ENCODE peak calls at places on chromosomes 7 and 10, in ten cellular contexts. H, D, R, U, M, G, N, C, B and V are unnamed samples.

GRCh38 chr7:88919484-88920131 is 124.1 kb upstream of the TEX47 start:
- DNase-seq in H (no peak), D (no peak), R (no peak), U (no peak), M (no peak), G (no peak), N (no peak), C (no peak), B (no peak), V (no peak)

GRCh38 chr7:17061443-17061842 is 179.7 kb upstream of the AGR3 start:
- DNase-seq in H (no peak), D (no peak), R (no peak), U (no peak), M (no peak), G (no peak), N (no peak), C (no peak), B (no peak), V (no peak)

GRCh38 chr7:77450613-77451012 is 34.5 kb upstream of the GSAP start:
- DNase-seq in H (no peak), D (no peak), R (no peak), U (no peak), M (no peak), G (no peak), N (no peak), C (no peak), B (no peak), V (no peak)

GRCh38 chr7:131919920-131920709 is 363.7 kb upstream of the PODXL start:
- DNase-seq in H (peak; percentile 11), D (no peak), R (no peak), U (no peak), M (no peak), G (no peak), N (peak; percentile 66), C (no peak), B (no peak), V (no peak)

GRCh38 chr7:36116347-36117200 is 36.5 kb upstream of the EEPD1 start:
- DNase-seq in H (no peak), D (no peak), R (no peak), U (no peak), M (no peak), G (no peak), N (no peak), C (no peak), B (no peak), V (no peak)

GRCh38 chr7:101912711-101913110 is 95.3 kb downstream of the CUX1 start:
- DNase-seq in H (no peak), D (no peak), R (no peak), U (no peak), M (no peak), G (no peak), N (peak; percentile 20), C (no peak), B (no peak), V (no peak)

GRCh38 chr7:71429116-71429515 is 297.2 kb downstream of the GALNT17 start:
- DNase-seq in H (no peak), D (no peak), R (no peak), U (no peak), M (no peak), G (no peak), N (peak; percentile 32), C (no peak), B (no peak), V (no peak)

GRCh38 chr7:10706875-10707493 is 266.7 kb upstream of the PHF14 start:
- DNase-seq in H (no peak), D (no peak), R (no peak), U (no peak), M (no peak), G (no peak), N (no peak), C (no peak), B (no peak), V (no peak)

GRCh38 chr10:15363031-15363430 is 8.1 kb downstream of the FAM171A1 start:
- DNase-seq in H (no peak), D (no peak), R (no peak), U (no peak), M (no peak), G (no peak), N (no peak), C (no peak), B (no peak), V (no peak)

GRCh38 chr10:14056545-14057332 is 274.0 kb downstream of the FRMD4A start:
- DNase-seq in H (peak; percentile 54), D (no peak), R (peak; percentile 76), U (no peak), M (no peak), G (no peak), N (no peak), C (no peak), B (no peak), V (no peak)

GRCh38 chr10:110356628-110357245 is 52.0 kb upstream of the SMNDC1 start:
- DNase-seq in H (no peak), D (peak; percentile 68), R (peak; percentile 91), U (no peak), M (peak; percentile 93), G (peak; percentile 8), N (no peak), C (no peak), B (no peak), V (no peak)

GRCh38 chr7:2008101-2008935 is 224.4 kb downstream of the MAD1L1 start:
- DNase-seq in H (no peak), D (no peak), R (no peak), U (peak; percentile 43), M (no peak), G (no peak), N (peak; percentile 61), C (peak; percentile 38), B (no peak), V (no peak)

GRCh38 chr7:92872701-92873100 is 36.3 kb upstream of the CDK6 start:
- DNase-seq in H (no peak), D (no peak), R (peak; percentile 37), U (no peak), M (no peak), G (no peak), N (no peak), C (no peak), B (no peak), V (no peak)

GRCh38 chr7:45610019-45610418 is 35.9 kb downstream of the ADCY1 start:
- DNase-seq in H (no peak), D (no peak), R (no peak), U (no peak), M (no peak), G (no peak), N (no peak), C (peak; percentile 32), B (no peak), V (no peak)

GRCh38 chr7:149074116-149074885 is 16.2 kb downstream of the ZNF786 start:
- DNase-seq in H (no peak), D (no peak), R (no peak), U (no peak), M (no peak), G (no peak), N (no peak), C (no peak), B (no peak), V (no peak)

GRCh38 chr10:124820121-124820520 is 18.5 kb downstream of the ABRAXAS2 start:
- DNase-seq in H (no peak), D (no peak), R (no peak), U (no peak), M (peak; percentile 89), G (no peak), N (no peak), C (no peak), B (no peak), V (no peak)

GRCh38 chr7:25391295-25391861 is 163.1 kb upstream of the NPVF start:
- DNase-seq in H (no peak), D (no peak), R (peak; percentile 72), U (no peak), M (no peak), G (peak; percentile 3), N (no peak), C (no peak), B (peak; percentile 29), V (peak; percentile 24)

GRCh38 chr7:87148332-87148955 is 3.8 kb upstream of the DMTF1 start:
- DNase-seq in H (peak; percentile 65), D (no peak), R (peak; percentile 67), U (no peak), M (no peak), G (peak; percentile 4), N (no peak), C (no peak), B (no peak), V (no peak)

GRCh38 chr7:132865766-132866531 is 215.9 kb downstream of the CHCHD3 start:
- DNase-seq in H (no peak), D (no peak), R (peak; percentile 4), U (no peak), M (peak; percentile 67), G (no peak), N (no peak), C (no peak), B (no peak), V (no peak)

DNA sequence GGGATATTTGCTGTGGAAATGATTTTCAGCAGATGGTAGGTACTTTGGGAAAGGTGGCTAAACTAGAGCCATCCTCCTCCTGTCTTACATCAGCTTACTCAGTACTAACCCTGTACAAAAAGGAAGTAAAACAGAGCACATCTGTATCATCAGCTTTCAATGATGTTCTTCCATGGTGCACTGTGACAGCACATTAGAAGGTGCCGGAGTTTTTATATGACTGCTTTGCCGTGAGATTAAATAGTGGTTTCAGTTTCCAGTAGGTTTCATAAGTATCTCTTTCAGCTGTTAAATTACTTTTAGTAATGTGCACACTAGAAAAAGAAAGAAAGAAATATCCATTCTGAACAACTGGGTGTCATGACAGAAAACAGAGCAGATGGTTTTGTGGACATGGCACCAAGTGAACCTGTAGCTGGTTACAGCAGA is 86.5 kb downstream of the ARID5B start:
- DNase-seq in H (no peak), D (no peak), R (no peak), U (no peak), M (no peak), G (no peak), N (no peak), C (no peak), B (no peak), V (no peak)
- H3K4me3 ChIP-seq in H (no peak overlapping the region), D (no peak overlapping the region), R (no peak overlapping the region), U (peak overlapping the region; percentile 7), M (no peak overlapping the region), G (no peak overlapping the region), N (no peak overlapping the region), C (no peak overlapping the region), B (no peak overlapping the region), V (no peak overlapping the region)

GRCh38 chr10:72074413-72075183 is 13.8 kb downstream of the SPOCK2 start:
- DNase-seq in H (no peak), D (no peak), R (no peak), U (peak; percentile 50), M (no peak), G (no peak), N (no peak), C (no peak), B (no peak), V (no peak)
- H3K4me1 ChIP-seq in H (no peaks in the 10 kb centered on the region), D (no peaks in the 10 kb centered on the region), R (no peaks in the 10 kb centered on the region), U (peaks cover 5% of the 10 kb centered on the region), M (no peaks in the 10 kb centered on the region), G (peaks cover 81% of the 10 kb centered on the region), N (no peaks in the 10 kb centered on the region), C (no peaks in the 10 kb centered on the region), B (peaks cover 9% of the 10 kb centered on the region), V (peaks cover 61% of the 10 kb centered on the region)

GRCh38 chr10:28925154-28925663 is 247.9 kb downstream of the BAMBI start:
- DNase-seq in H (peak; percentile 74), D (no peak), R (no peak), U (no peak), M (no peak), G (no peak), N (no peak), C (no peak), B (no peak), V (no peak)
- H3K4me3 ChIP-seq in H (peak overlapping the region; percentile 41), D (no peak overlapping the region), R (no peak overlapping the region), U (no peak overlapping the region), M (no peak overlapping the region), G (no peak overlapping the region), N (no peak overlapping the region), C (no peak overlapping the region), B (no peak overlapping the region), V (no peak overlapping the region)

GRCh38 chr10:51419416-51420093 is 279.8 kb downstream of the CSTF2T start:
- DNase-seq in H (no peak), D (no peak), R (no peak), U (no peak), M (no peak), G (no peak), N (no peak), C (no peak), B (no peak), V (no peak)
- H3K4me1 ChIP-seq in H (no peaks in the 10 kb centered on the region), D (no peaks in the 10 kb centered on the region), R (peaks cover 2% of the 10 kb centered on the region), U (peaks cover 7% of the 10 kb centered on the region), M (peaks cover 7% of the 10 kb centered on the region), G (no peaks in the 10 kb centered on the region), N (no peaks in the 10 kb centered on the region), C (no peaks in the 10 kb centered on the region), B (peaks cover 8% of the 10 kb centered on the region), V (no peaks in the 10 kb centered on the region)